ENCODE peak calls at places on chromosomes 7 and 10, in seven cellular contexts. F, L, M, A, G, I and X are unnamed samples.

GRCh38 chr7:151025924-151026671 is 1.8 kb upstream of the ATG9B start:
- DNase-seq in F (no peak), M (peak; percentile 52), L (no peak), A (peak; percentile 18), I (no peak), G (peak; percentile 77), X (no peak)

GRCh38 chr7:27745064-27745583 is 5.2 kb downstream of the TAX1BP1 start:
- DNase-seq in I (no peak), G (peak; percentile 80), A (peak; percentile 75), M (peak; percentile 84), L (peak; percentile 18), F (peak; percentile 40), X (peak; percentile 53)

GRCh38 chr10:29324220-29324831 is 35.5 kb downstream of the LYZL1 start:
- DNase-seq in I (no peak), F (no peak), M (peak; percentile 41), L (no peak), A (peak; percentile 63), G (no peak), X (no peak)

GRCh38 chr10:13869295-13869664 is 282.5 kb downstream of the PRPF18 start:
- DNase-seq in L (no peak), I (no peak), A (no peak), G (no peak), F (no peak), M (no peak), X (no peak)

GRCh38 chr7:77327932-77328628 is 88.1 kb downstream of the GSAP start:
- DNase-seq in F (no peak), G (no peak), L (no peak), A (no peak), I (no peak), M (no peak), X (no peak)

GRCh38 chr7:127667017-127667670 is 15.2 kb downstream of the SND1 start:
- DNase-seq in A (peak; percentile 60), M (peak; percentile 86), G (no peak), F (no peak), I (no peak), L (no peak), X (peak; percentile 27)

GRCh38 chr10:132918617-132919373 is 23.6 kb downstream of the CFAP46 start:
- DNase-seq in L (no peak), A (no peak), I (peak; percentile 39), G (no peak), M (no peak), F (no peak), X (no peak)

GRCh38 chr10:123512881-123513822 is 153.0 kb upstream of the GPR26 start:
- DNase-seq in G (no peak), F (no peak), M (no peak), I (no peak), A (no peak), L (peak; percentile 49), X (no peak)

GRCh38 chr7:16933296-16934248 is 51.8 kb upstream of the AGR3 start:
- DNase-seq in F (peak; percentile 10), M (no peak), A (no peak), I (no peak), G (no peak), L (no peak), X (no peak)

GRCh38 chr7:55060690-55061414 is 42.0 kb downstream of the EGFR start:
- DNase-seq in A (peak; percentile 51), G (no peak), M (peak; percentile 78), I (no peak), F (no peak), L (no peak), X (no peak)

GRCh38 chr7:53326634-53327033 is 291.2 kb downstream of the POM121L12 start:
- DNase-seq in F (no peak), I (no peak), G (no peak), L (peak; percentile 42), M (no peak), A (no peak), X (no peak)

GRCh38 chr7:94655562-94655883 is 410 bp downstream of the SGCE start:
- DNase-seq in F (no peak), I (no peak), L (peak; percentile 61), G (no peak), A (no peak), M (no peak), X (no peak)

GRCh38 chr10:114635797-114636550 is 22.1 kb downstream of the ABLIM1 start:
- DNase-seq in I (no peak), F (no peak), L (no peak), G (no peak), A (no peak), M (no peak), X (no peak)

GRCh38 chr10:119131512-119132240 is 27.8 kb downstream of the DENND10 start:
- DNase-seq in M (peak; percentile 54), I (no peak), F (peak; percentile 70), L (no peak), G (peak; percentile 51), A (peak; percentile 46), X (no peak)

GRCh38 chr10:36489181-36489927 is 636.0 kb upstream of the ANKRD30A start:
- DNase-seq in F (no peak), G (no peak), A (peak; percentile 84), L (no peak), I (no peak), M (peak; percentile 23), X (no peak)

GRCh38 chr7:116805100-116805544 is 57.3 kb upstream of the CAPZA2 start:
- DNase-seq in I (no peak), L (no peak), G (no peak), A (no peak), M (peak; percentile 76), F (no peak), X (peak; percentile 57)

GRCh38 chr7:101927389-101928306 is 110.2 kb downstream of the CUX1 start:
- DNase-seq in L (no peak), F (no peak), I (no peak), A (no peak), M (no peak), G (no peak), X (no peak)

GRCh38 chr10:28089467-28089866 is 90.6 kb upstream of the ODAD2 start:
- DNase-seq in I (no peak), G (no peak), F (no peak), L (no peak), A (peak; percentile 93), M (peak; percentile 94), X (peak; percentile 59)

GRCh38 chr7:28069788-28070187 is 110.8 kb downstream of the JAZF1 start:
- DNase-seq in G (no peak), M (peak; percentile 79), F (no peak), I (no peak), A (peak; percentile 59), L (no peak), X (peak; percentile 91)

GRCh38 chr7:14734839-14735321 is 167.7 kb downstream of the DGKB start:
- DNase-seq in F (no peak), L (peak; percentile 83), I (no peak), A (no peak), G (no peak), M (no peak), X (no peak)

GRCh38 chr7:155991470-155991869 is 179.2 kb upstream of the SHH start:
- DNase-seq in F (no peak), L (no peak), A (no peak), G (no peak), I (no peak), M (no peak), X (no peak)

GRCh38 chr7:141839256-141839655 is 2.0 kb downstream of the PRSS37 start:
- DNase-seq in L (no peak), I (no peak), A (no peak), M (no peak), G (no peak), F (no peak), X (no peak)

GRCh38 chr10:450463-450862 is 239.0 kb downstream of the DIP2C start:
- DNase-seq in M (no peak), I (no peak), G (no peak), L (no peak), A (no peak), F (no peak), X (no peak)

GRCh38 chr10:66350622-66351399 is 575.0 kb upstream of the LRRTM3 start:
- DNase-seq in A (no peak), G (no peak), L (no peak), I (no peak), F (no peak), M (no peak), X (no peak)

GRCh38 chr10:118958984-118959916 is 70.3 kb upstream of the NANOS1 start:
- DNase-seq in M (peak; percentile 25), A (peak; percentile 40), L (no peak), G (peak; percentile 22), F (no peak), I (peak; percentile 67), X (no peak)

GRCh38 chr7:2641406-2642393 is 9.9 kb downstream of the TTYH3 start:
- DNase-seq in L (peak; percentile 94), I (peak; percentile 95), A (peak; percentile 98), F (peak; percentile 65), M (peak; percentile 97), G (no peak), X (peak; percentile 85)

GRCh38 chr10:93261961-93262610 is 188.4 kb downstream of the CYP26A1 start:
- DNase-seq in G (no peak), I (no peak), A (no peak), F (no peak), L (no peak), M (peak; percentile 58), X (no peak)

GRCh38 chr10:88260329-88261051 is 322.6 kb downstream of the RNLS start:
- DNase-seq in L (no peak), F (peak; percentile 52), A (no peak), G (no peak), I (no peak), M (no peak), X (no peak)

GRCh38 chr7:128099204-128099671 is 68.0 kb upstream of the LRRC4 start:
- DNase-seq in F (no peak), L (no peak), A (peak; percentile 78), I (no peak), M (peak; percentile 81), G (peak; percentile 78), X (no peak)

DNA sequence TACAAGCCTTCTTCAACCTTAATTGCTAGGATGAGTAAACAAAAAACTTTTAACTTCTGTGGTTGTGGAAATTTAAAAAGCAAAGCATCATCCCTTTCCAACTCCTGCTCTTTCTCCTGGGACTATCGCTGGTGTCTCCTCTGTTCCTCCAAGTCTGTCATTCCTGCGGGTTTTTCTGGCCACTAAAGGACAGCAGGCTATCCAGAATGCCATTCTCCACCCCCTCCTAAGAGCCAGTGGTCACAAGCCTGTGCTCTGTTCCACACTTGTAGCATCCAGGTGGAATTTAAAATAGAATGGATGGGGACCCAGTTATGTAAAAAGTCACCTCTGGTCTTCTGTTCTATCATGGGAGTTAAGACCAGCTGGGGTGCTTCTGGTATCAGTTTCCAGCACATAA is 5.3 kb upstream of the WNT16 start:
- DNase-seq in F (no peak), A (no peak), G (no peak), M (no peak), I (no peak), L (no peak), X (no peak)
- H3K4me3 ChIP-seq in F (no peak overlapping the region), A (no peak overlapping the region), G (no peak overlapping the region), M (no peak overlapping the region), I (no peak overlapping the region), L (no peak overlapping the region), X (no peak overlapping the region)

GRCh38 chr10:86110156-86110786 is 256.3 kb downstream of the GRID1 start:
- DNase-seq in M (no peak), F (peak; percentile 7), L (peak; percentile 38), A (no peak), I (no peak), G (peak; percentile 14), X (no peak)
- TF ChIP-seq CTCF in M (no peak), F (peak; percentile 55), L (peak; percentile 58), A (no peak), I (no peak), G (peak; percentile 43), X (peak; percentile 12)

GRCh38 chr7:100493476-100494264 is 9.9 kb downstream of the NYAP1 start:
- DNase-seq in L (peak; percentile 73), A (peak; percentile 24), I (peak; percentile 78), G (peak; percentile 60), M (no peak), F (peak; percentile 69), X (no peak)
- H3K4me3 ChIP-seq in L (peak overlapping the region; percentile 46), A (peak overlapping the region; percentile 10), I (peak overlapping the region; percentile 52), G (peak overlapping the region; percentile 30), M (no peak overlapping the region), F (peak overlapping the region; percentile 16), X (no peak overlapping the region)

GRCh38 chr7:130156140-130156539 is 49.1 kb downstream of the TMEM209 start:
- DNase-seq in I (no peak), A (no peak), M (no peak), F (no peak), L (no peak), G (no peak), X (no peak)
- TF ChIP-seq CTCF in I (no peak), A (no peak), M (no peak), F (no peak), L (no peak), G (no peak), X (no peak)